ENCODE peak calls at places on chromosome 16, in ten cellular contexts. W is fibroblast of the aortic adventitia, S is GM13977, T is mesothelial cell of epicardium, P is progenitor cell of endocrine pancreas, I is astrocyte of the spinal cord, G is mucosa of descending colon, Z is tibial artery, N is omental fat pad, E is psoas muscle. R is an unnamed sample.

GRCh38 chr16:25135239-25135878 is 23.8 kb downstream of the LCMT1 start:
- DNase-seq in I (peak), W (peak), T (no peak), N (no peak), S (no peak), Z (no peak), P (no peak), E (no peak), G (no peak), R (no peak)

GRCh38 chr16:19179890-19180490 is 11.9 kb downstream of the SYT17 start:
- DNase-seq in I (peak), E (peak), S (peak), N (no peak), T (no peak), Z (peak), G (peak), P (peak), W (peak), R (peak)

GRCh38 chr16:49737541-49737940 is 118.4 kb downstream of the ZNF423 start:
- DNase-seq in Z (no peak), S (no peak), T (no peak), E (no peak), I (no peak), G (no peak), W (no peak), P (no peak), N (no peak), R (no peak)

GRCh38 chr16:11583889-11584565 is 2.7 kb downstream of the LITAF start:
- DNase-seq in E (no peak), P (no peak), Z (no peak), N (no peak), T (no peak), G (no peak), W (no peak), S (peak), I (no peak), R (no peak)

GRCh38 chr16:59848314-59848713 is 1114.2 kb upstream of the GOT2 start:
- DNase-seq in S (no peak), T (no peak), Z (no peak), P (no peak), G (no peak), N (no peak), E (no peak), I (peak), W (no peak), R (no peak)

GRCh38 chr16:70433456-70434103 is 5.3 kb downstream of the ST3GAL2 start:
- DNase-seq in E (peak), S (no peak), Z (peak), W (peak), N (no peak), P (no peak), T (no peak), I (peak), G (no peak), R (no peak)

GRCh38 chr16:49560018-49560830 is 186.6 kb downstream of the C16orf78 start:
- DNase-seq in I (peak), S (no peak), G (no peak), T (no peak), W (peak), E (peak), N (no peak), P (no peak), Z (no peak), R (no peak)

GRCh38 chr16:89364603-89365002 is 125.8 kb downstream of the ANKRD11 start:
- DNase-seq in T (no peak), S (no peak), E (no peak), G (no peak), W (peak), P (no peak), N (no peak), Z (no peak), I (no peak), R (no peak)

GRCh38 chr16:80299416-80299815 is 241.4 kb upstream of the DYNLRB2 start:
- DNase-seq in I (no peak), W (peak), S (no peak), E (no peak), P (no peak), N (no peak), Z (no peak), G (peak), T (no peak), R (no peak)

GRCh38 chr16:4060823-4061222 is 55.4 kb downstream of the ADCY9 start:
- DNase-seq in P (no peak), W (no peak), G (no peak), T (no peak), Z (no peak), N (no peak), S (no peak), I (peak), E (no peak), R (no peak)

GRCh38 chr16:47713225-47713595 is 252.1 kb downstream of the PHKB start:
- DNase-seq in P (no peak), S (peak), Z (no peak), W (peak), T (no peak), N (no peak), G (no peak), E (no peak), I (peak), R (no peak)

GRCh38 chr16:47719713-47720112 is 258.6 kb downstream of the PHKB start:
- DNase-seq in W (no peak), Z (no peak), I (no peak), P (no peak), N (no peak), E (no peak), S (no peak), G (no peak), T (no peak), R (no peak)

GRCh38 chr16:47712276-47713224 is 251.4 kb downstream of the PHKB start:
- DNase-seq in W (no peak), P (no peak), Z (no peak), E (peak), N (no peak), G (no peak), S (no peak), T (no peak), I (no peak), R (no peak)

GRCh38 chr16:47715442-47716054 is 254.4 kb downstream of the PHKB start:
- DNase-seq in T (no peak), G (no peak), P (no peak), E (no peak), S (no peak), N (no peak), Z (no peak), I (no peak), W (no peak), R (no peak)

DNA sequence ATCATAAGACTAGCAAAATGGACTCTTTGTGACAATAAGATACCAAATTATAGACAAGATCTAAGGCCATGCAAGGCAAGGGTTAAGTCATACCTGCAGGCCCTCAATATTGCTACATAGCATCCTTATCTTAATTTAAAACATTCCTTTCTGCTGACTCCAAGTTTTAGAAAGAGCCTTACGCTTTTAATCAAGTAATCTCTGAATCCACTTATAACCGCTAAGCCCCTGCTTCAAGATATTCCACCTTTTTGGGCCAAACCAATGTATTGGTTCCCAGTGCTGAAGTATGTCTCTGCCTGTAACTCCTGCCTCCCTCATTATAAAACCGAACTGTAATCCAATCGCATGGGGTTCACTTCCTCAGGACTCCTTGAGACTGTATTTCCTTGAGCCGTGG is 255.4 kb downstream of the PHKB start:
- DNase-seq in G (no peak), Z (no peak), P (no peak), S (no peak), W (peak), N (no peak), I (no peak), E (no peak), T (no peak), R (no peak)
- TF ChIP-seq CTCF in G (no peak), Z (no peak), P (no peak), S (no peak), W (no peak), N (no peak), I (no peak), E (no peak), T (no peak), R (no peak)

DNA sequence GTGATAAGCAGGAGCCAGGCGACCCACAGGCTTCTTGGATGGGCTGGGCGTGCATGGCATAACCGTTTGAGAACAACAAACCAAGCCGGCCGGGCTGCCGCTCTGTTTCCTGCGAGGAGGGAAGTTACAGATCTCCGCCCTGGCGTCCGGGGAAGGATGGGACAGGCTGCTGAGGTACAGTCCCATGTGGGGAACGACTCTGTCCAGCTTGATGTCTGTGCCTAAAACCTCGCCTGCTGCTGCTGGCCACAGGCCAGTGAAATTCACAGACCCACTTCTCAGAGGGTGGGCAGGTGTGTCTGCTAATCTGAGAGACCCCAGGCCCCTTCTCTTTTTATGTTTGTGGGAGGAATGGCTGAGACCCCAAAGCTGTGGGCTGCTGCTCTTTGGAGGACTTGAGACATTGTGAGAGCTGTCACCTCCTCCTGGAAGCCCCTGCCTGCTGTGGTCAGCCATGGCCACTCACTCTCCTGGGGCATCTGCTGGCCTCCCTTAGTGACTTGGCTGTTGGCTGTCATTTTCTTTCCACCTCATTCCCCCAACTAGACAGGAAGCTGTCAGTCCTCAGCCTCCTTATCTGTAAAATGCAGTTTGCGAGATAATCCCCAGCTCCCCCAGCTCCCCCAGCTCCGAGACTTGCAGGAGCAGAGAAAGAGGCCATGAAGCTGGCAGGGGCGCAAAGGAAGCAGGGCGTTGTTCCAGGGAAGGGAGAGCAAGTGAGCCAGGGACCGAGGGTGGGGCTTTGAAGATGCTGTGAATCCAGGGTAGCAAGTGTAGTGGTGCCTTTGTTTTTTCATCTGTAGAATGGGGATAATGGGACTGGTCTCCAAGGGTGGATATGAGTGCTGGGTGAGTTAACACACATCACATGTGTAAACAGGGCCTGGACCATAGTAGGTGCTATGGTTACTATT is 51.0 kb downstream of the CMIP start:
- DNase-seq in S (no peak), N (no peak), T (no peak), W (peak), Z (no peak), G (peak), E (peak), P (no peak), I (no peak), R (no peak)
- TF ChIP-seq CTCF in S (no peak), N (no peak), T (no peak), W (no peak), Z (no peak), G (no peak), E (no peak), P (no peak), I (no peak), R (no peak)

DNA sequence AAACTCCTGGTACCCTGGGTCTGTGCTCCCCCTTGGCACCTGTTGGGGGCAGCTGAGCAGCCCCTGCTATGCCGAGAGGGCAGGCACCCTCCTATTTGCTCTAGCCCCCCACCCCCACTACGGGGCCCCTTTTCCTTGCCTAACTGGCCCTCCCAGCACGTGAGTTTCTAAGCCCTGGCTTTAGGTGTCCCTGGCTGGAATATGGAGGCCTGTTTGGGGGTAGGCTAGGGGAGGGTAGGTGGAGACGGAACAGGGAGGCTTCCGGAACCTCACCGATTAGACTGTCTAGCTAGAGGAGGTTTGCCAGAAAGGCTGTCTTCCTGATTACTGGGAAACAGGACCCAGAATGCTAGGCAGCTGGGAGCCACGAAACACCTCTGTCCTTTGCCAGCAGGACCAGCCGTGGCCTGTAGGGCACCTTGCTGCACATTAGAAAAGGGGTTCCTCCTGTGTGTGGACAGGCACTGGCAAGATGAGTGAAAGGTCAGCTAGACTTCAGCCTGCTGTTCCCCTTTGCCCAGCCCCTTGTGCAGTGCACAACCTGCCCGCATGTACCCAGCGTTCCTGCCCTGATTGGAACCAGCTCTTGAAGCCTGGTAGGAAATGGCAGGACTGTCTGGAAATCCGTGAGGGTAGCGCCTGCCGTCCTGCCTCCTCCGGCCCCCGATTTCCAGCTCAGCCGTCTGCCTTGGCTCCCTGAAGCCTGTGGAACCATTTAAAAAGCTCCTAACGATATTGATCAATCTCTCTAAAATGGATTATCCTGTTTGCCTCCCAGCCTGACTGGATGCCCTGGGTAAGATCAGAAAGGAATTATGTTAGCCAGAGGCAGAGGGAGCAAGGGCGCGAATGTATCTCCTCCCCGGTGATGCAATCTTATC is 83.4 kb upstream of the GSE1 start:
- DNase-seq in G (no peak), P (no peak), T (no peak), N (no peak), E (no peak), Z (no peak), W (no peak), I (no peak), S (no peak), R (no peak)
- TF ChIP-seq CTCF in G (no peak), P (peak), T (no peak), N (no peak), E (no peak), Z (no peak), W (no peak), I (no peak), S (no peak), R (no peak)

DNA sequence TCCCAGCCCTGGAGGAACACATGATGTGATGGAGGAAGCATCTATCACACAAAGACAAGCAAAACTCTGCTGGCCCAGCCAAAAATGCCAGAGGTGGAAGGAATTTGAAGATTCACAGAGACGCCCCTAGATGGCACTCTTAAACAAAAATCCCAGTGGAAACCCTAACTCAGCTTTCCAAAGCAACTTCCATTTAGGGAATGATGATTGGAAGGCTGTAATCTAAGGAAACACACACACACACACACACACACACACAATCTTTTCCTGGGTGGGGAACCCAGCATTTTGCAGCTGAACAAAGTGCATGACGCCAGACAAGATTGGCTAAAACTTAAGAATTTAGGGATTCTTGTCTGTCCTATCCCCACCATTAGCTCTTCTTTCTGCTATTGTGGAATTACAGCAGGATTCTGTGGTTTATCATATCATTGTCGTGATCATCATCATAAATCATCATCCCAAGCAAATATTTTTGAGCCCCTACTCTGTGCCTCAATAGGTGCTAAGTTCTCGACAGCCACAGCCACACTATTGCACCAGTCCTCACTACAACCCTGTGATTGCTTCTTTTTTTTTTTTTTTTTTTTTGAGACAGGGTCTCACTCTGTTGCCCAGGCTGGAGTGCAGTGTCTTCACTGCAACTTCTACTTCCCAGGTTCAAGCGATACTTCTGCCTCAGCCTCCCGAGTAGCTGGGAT is 1.6 kb upstream of the LDAF1 start:
- DNase-seq in W (peak), G (no peak), E (no peak), N (no peak), I (peak), P (peak), T (no peak), S (peak), Z (no peak), R (no peak)
- TF ChIP-seq CTCF in W (peak), G (no peak), E (peak), N (no peak), I (peak), P (peak), T (peak), S (peak), Z (peak), R (peak)

DNA sequence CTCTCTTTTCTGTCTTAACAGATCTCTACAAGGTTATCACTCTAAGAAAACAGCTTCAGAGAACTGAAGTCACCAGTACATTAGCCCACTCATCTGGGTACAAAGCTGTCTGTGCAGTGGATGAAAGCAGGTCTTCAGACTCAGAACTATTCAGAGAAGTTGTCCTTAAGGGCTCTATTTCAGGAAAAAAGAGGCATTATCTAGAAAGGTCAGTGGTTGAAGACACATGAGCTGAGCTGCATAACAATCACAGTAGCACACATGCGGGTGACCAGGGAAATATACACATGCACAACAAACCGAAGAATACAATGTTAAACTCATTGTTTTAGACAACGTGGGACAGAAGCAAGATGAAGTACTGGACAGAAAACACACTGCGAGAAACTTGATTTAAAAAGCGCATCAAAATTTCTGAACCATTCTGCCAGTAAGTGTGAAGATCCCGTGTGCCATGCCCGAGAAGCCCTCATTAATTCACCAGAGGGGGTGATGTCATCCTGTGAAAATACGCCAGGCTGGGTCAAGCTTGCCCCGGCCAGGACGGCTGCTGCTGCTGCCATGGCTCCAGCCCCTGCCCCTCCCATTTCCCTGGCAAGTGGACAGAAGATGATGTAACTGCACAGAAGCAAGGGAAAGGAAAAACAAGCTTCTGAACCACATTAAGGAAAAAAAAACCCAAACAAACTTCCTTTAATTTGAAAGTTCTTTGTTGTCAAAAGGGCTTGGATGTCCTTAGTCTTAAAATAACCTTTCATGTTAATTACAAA is 10.1 kb downstream of the DYNC1LI2 start:
- DNase-seq in T (no peak), P (no peak), S (no peak), W (peak), G (peak), Z (peak), I (peak), N (peak), E (peak), R (no peak)
- TF ChIP-seq CTCF in T (no peak), P (no peak), S (no peak), W (no peak), G (no peak), Z (no peak), I (no peak), N (no peak), E (no peak), R (no peak)

GRCh38 chr16:83967838-83968482 is at the start of gene NECAB2:
- DNase-seq in G (peak), P (peak), T (peak), S (peak), Z (no peak), E (peak), N (no peak), I (no peak), W (peak), R (no peak)
- TF ChIP-seq CTCF in G (peak), P (peak), T (peak), S (peak), Z (peak), E (peak), N (peak), I (peak), W (peak), R (no peak)